ENCODE peak calls at places on chromosomes 16 and 17, in eight cellular contexts. I is brain microvascular endothelial cell, W is hepatocyte, Q is OCI-LY7, H is lower leg skin, X is A549, M is AG04450, F is cardiac muscle cell. R is an unnamed sample.

GRCh38 chr17:40980117-40980516 is 4.0 kb downstream of the KRT40 start:
- DNase-seq in Q (no peak), M (no peak), F (no peak), X (no peak), W (no peak), I (no peak), H (no peak), R (no peak)

GRCh38 chr16:22380529-22380928 is 6.1 kb upstream of the CDR2 start:
- DNase-seq in X (no peak), M (no peak), W (no peak), Q (no peak), H (no peak), I (no peak), F (no peak), R (no peak)

GRCh38 chr16:87006789-87007745 is 310.1 kb downstream of the C16orf95 start:
- DNase-seq in H (no peak), M (no peak), F (no peak), X (no peak), Q (no peak), I (no peak), W (no peak), R (no peak)

GRCh38 chr16:3467920-3468319 is 24.4 kb downstream of the NAA60 start:
- DNase-seq in M (no peak), W (no peak), H (no peak), X (no peak), I (no peak), F (no peak), Q (peak), R (no peak)

GRCh38 chr17:45234641-45235040 is 13.0 kb downstream of the FMNL1 start:
- DNase-seq in W (no peak), X (no peak), I (no peak), H (no peak), Q (peak), M (no peak), F (peak), R (no peak)

GRCh38 chr17:42456223-42457106 is 2.2 kb upstream of the ATP6V0A1 start:
- DNase-seq in H (no peak), I (no peak), Q (peak), X (no peak), M (no peak), F (no peak), W (no peak), R (peak)

GRCh38 chr16:11268921-11269375 is at the start of gene TNP2:
- DNase-seq in Q (no peak), W (no peak), M (no peak), I (no peak), H (no peak), X (no peak), F (no peak), R (no peak)

GRCh38 chr17:20935740-20936139 is 107.1 kb downstream of the USP22 start:
- DNase-seq in F (no peak), X (no peak), W (no peak), H (no peak), I (peak), M (no peak), Q (no peak), R (peak)

GRCh38 chr16:5504028-5504758 is 406.6 kb upstream of the EEF2KMT start:
- DNase-seq in W (peak), Q (no peak), M (no peak), X (no peak), F (no peak), I (peak), H (no peak), R (no peak)

GRCh38 chr16:68083861-68084503 is 1.2 kb upstream of the NFATC3 start:
- DNase-seq in M (no peak), Q (no peak), H (no peak), W (peak), X (no peak), I (no peak), F (peak), R (no peak)

GRCh38 chr17:4440021-4440420 is 6.3 kb downstream of the SPNS3 start:
- DNase-seq in X (no peak), F (no peak), W (no peak), Q (no peak), M (no peak), I (no peak), H (no peak), R (no peak)

GRCh38 chr17:4442582-4442981 is 8.8 kb downstream of the SPNS3 start:
- DNase-seq in W (no peak), I (no peak), Q (no peak), F (no peak), H (no peak), M (no peak), X (no peak), R (no peak)

GRCh38 chr17:4438162-4438944 is 4.6 kb downstream of the SPNS3 start:
- DNase-seq in X (no peak), F (no peak), H (no peak), W (no peak), M (no peak), Q (no peak), I (no peak), R (no peak)

GRCh38 chr17:4444782-4445473 is 11.2 kb downstream of the SPNS3 start:
- DNase-seq in H (no peak), F (no peak), M (no peak), Q (no peak), W (no peak), I (no peak), X (no peak), R (no peak)

GRCh38 chr17:4440690-4441686 is 7.2 kb downstream of the SPNS3 start:
- DNase-seq in W (no peak), X (no peak), Q (no peak), F (no peak), H (no peak), M (no peak), I (no peak), R (no peak)
- H3K4me3 ChIP-seq in W (no peak), X (no peak), Q (no peak), F (no peak), H (no peak), M (no peak), I (no peak), R (no peak)

GRCh38 chr17:28622186-28622585 is 8.2 kb upstream of the RSKR start:
- DNase-seq in M (no peak), X (no peak), F (no peak), H (no peak), Q (no peak), W (no peak), I (no peak), R (no peak)

GRCh38 chr17:28615260-28615940 is 1.4 kb upstream of the RSKR start:
- DNase-seq in H (peak), F (no peak), X (no peak), Q (peak), M (no peak), I (no peak), W (no peak), R (no peak)

GRCh38 chr17:28616281-28616680 is 2.3 kb upstream of the RSKR start:
- DNase-seq in W (no peak), H (peak), Q (no peak), X (no peak), F (no peak), I (no peak), M (no peak), R (no peak)

GRCh38 chr17:28620010-28620409 is 6.0 kb upstream of the RSKR start:
- DNase-seq in I (no peak), W (no peak), H (no peak), F (no peak), Q (no peak), M (no peak), X (no peak), R (no peak)

DNA sequence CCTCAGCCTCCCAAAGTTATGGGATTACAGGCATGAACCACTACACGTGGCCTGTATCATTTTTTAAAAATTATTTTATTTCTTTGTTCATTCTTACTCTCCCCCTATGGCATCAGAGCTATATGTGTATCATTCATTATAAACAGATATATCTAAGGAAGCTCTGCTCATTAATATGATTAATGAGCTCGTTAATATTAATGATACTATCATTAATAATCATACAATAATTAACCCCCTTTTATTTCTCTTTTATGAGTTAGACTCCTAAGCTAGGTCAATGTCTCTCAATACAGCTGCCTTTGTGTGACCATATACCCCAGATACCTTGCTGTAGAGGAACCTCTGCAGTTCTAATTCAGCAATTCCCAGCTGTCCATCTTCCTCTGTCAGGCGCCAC is 4.5 kb upstream of the RSKR start:
- DNase-seq in F (no peak), Q (no peak), W (no peak), X (no peak), I (no peak), M (no peak), H (no peak), R (no peak)
- H3K4me3 ChIP-seq in F (no peak), Q (no peak), W (no peak), X (no peak), I (no peak), M (no peak), H (no peak), R (no peak)

GRCh38 chr17:53186004-53186403 is 636.7 kb upstream of the KIF2B start:
- DNase-seq in M (no peak), F (peak), W (no peak), I (no peak), X (no peak), H (no peak), Q (no peak), R (no peak)

GRCh38 chr17:53193044-53193443 is 629.7 kb upstream of the KIF2B start:
- DNase-seq in X (no peak), I (no peak), Q (no peak), H (no peak), F (no peak), W (no peak), M (no peak), R (no peak)

DNA sequence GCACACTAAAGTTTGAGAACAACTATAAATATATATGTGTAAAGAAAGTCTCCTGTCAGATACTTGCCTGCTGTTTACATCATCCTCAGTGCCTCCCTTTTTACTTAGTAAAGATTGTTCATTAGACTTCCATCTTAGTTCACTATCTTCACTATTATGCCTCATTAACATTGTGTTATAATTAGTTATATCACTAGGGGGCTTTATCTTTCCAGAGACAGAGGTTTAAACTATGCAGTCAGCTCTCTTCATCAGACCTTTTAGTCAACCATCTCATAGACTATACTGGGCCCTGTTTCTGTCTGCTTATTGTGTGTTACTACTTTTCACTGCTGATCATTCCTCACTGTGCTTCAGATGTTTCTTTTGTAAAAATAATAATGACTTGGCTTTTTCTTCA is 630.8 kb upstream of the KIF2B start:
- DNase-seq in W (no peak), F (peak), Q (peak), I (no peak), X (no peak), M (no peak), H (no peak), R (no peak)
- H3K4me3 ChIP-seq in W (no peak), F (no peak), Q (no peak), I (no peak), X (no peak), M (no peak), H (no peak), R (no peak)

GRCh38 chr17:36183811-36184765 is 7.7 kb upstream of the TBC1D3B start:
- DNase-seq in X (no peak), H (peak), M (no peak), Q (no peak), F (no peak), W (no peak), I (no peak), R (no peak)
- H3K4me3 ChIP-seq in X (peak), H (no peak), M (peak), Q (no peak), F (peak), W (peak), I (no peak), R (peak)

GRCh38 chr16:69233124-69233523 is 46.2 kb downstream of the SNTB2 start:
- DNase-seq in M (no peak), X (no peak), H (no peak), I (no peak), F (no peak), W (no peak), Q (no peak), R (no peak)
- H3K4me3 ChIP-seq in M (no peak), X (no peak), H (no peak), I (no peak), F (no peak), W (no peak), Q (no peak), R (no peak)